ENCODE peak calls at places on chromosomes 4 and X, in seven cellular contexts. One of them, this sample, is unnamed.

GRCh38 chr4:44629280-44629866 is 22.1 kb downstream of the YIPF7 start:
- DNase-seq in activated effector memory CD4-positive, alpha-beta T cell treated with Interleukin-2 at 50 U/mL for 16 hours: no peak
- DNase-seq in globus pallidus: peak
- DNase-seq in NCI-H1436: peak
- DNase-seq in A549: peak
- DNase-seq in NCI-H1092 treated with DMSO at 0.1 percent for 48 hours: peak
- DNase-seq in germinal center: peak
- DNase-seq in this sample: peak

GRCh38 chr4:16150716-16151115 is 66.9 kb upstream of the PROM1 start:
- DNase-seq in globus pallidus: no peak
- DNase-seq in NCI-H1092 treated with DMSO at 0.1 percent for 48 hours: no peak
- DNase-seq in activated effector memory CD4-positive, alpha-beta T cell treated with Interleukin-2 at 50 U/mL for 16 hours: no peak
- DNase-seq in germinal center: no peak
- DNase-seq in NCI-H1436: no peak
- DNase-seq in A549: no peak
- DNase-seq in this sample: no peak

GRCh38 chr4:472881-473574 is 25.9 kb downstream of the ZNF721 start:
- DNase-seq in A549: peak
- DNase-seq in globus pallidus: no peak
- DNase-seq in germinal center: no peak
- DNase-seq in activated effector memory CD4-positive, alpha-beta T cell treated with Interleukin-2 at 50 U/mL for 16 hours: no peak
- DNase-seq in NCI-H1092 treated with DMSO at 0.1 percent for 48 hours: peak
- DNase-seq in NCI-H1436: no peak
- DNase-seq in this sample: no peak

GRCh38 chrX:72245461-72246089 is 6.7 kb upstream of the ERCC6L start:
- DNase-seq in NCI-H1092 treated with DMSO at 0.1 percent for 48 hours: peak
- DNase-seq in activated effector memory CD4-positive, alpha-beta T cell treated with Interleukin-2 at 50 U/mL for 16 hours: peak
- DNase-seq in germinal center: peak
- DNase-seq in NCI-H1436: peak
- DNase-seq in A549: peak
- DNase-seq in globus pallidus: no peak
- DNase-seq in this sample: no peak

GRCh38 chr4:117700111-117700892 is 334.0 kb upstream of the NDST3 start:
- DNase-seq in activated effector memory CD4-positive, alpha-beta T cell treated with Interleukin-2 at 50 U/mL for 16 hours: no peak
- DNase-seq in NCI-H1436: no peak
- DNase-seq in NCI-H1092 treated with DMSO at 0.1 percent for 48 hours: no peak
- DNase-seq in globus pallidus: peak
- DNase-seq in A549: no peak
- DNase-seq in germinal center: no peak
- DNase-seq in this sample: no peak

GRCh38 chr4:37991623-37992410 is 31.6 kb downstream of the PTTG2 start:
- DNase-seq in A549: no peak
- DNase-seq in globus pallidus: no peak
- DNase-seq in activated effector memory CD4-positive, alpha-beta T cell treated with Interleukin-2 at 50 U/mL for 16 hours: no peak
- DNase-seq in germinal center: no peak
- DNase-seq in NCI-H1436: no peak
- DNase-seq in NCI-H1092 treated with DMSO at 0.1 percent for 48 hours: no peak
- DNase-seq in this sample: no peak

GRCh38 chr4:85773372-85773771 is 298.4 kb downstream of the ARHGAP24 start:
- DNase-seq in globus pallidus: no peak
- DNase-seq in A549: no peak
- DNase-seq in NCI-H1092 treated with DMSO at 0.1 percent for 48 hours: no peak
- DNase-seq in NCI-H1436: no peak
- DNase-seq in activated effector memory CD4-positive, alpha-beta T cell treated with Interleukin-2 at 50 U/mL for 16 hours: no peak
- DNase-seq in germinal center: no peak
- DNase-seq in this sample: no peak

GRCh38 chr4:139028191-139028661 is 12.6 kb downstream of the NOCT start:
- DNase-seq in NCI-H1436: no peak
- DNase-seq in globus pallidus: peak
- DNase-seq in activated effector memory CD4-positive, alpha-beta T cell treated with Interleukin-2 at 50 U/mL for 16 hours: no peak
- DNase-seq in A549: no peak
- DNase-seq in germinal center: no peak
- DNase-seq in NCI-H1092 treated with DMSO at 0.1 percent for 48 hours: no peak
- DNase-seq in this sample: no peak

GRCh38 chr4:30717208-30718020 is 2.8 kb upstream of the PCDH7 start:
- DNase-seq in NCI-H1436: no peak
- DNase-seq in activated effector memory CD4-positive, alpha-beta T cell treated with Interleukin-2 at 50 U/mL for 16 hours: no peak
- DNase-seq in globus pallidus: peak
- DNase-seq in NCI-H1092 treated with DMSO at 0.1 percent for 48 hours: no peak
- DNase-seq in germinal center: no peak
- DNase-seq in A549: peak
- DNase-seq in this sample: no peak

GRCh38 chr4:15239866-15240265 is 188.0 kb upstream of the C1QTNF7 start:
- DNase-seq in activated effector memory CD4-positive, alpha-beta T cell treated with Interleukin-2 at 50 U/mL for 16 hours: no peak
- DNase-seq in globus pallidus: no peak
- DNase-seq in A549: no peak
- DNase-seq in germinal center: no peak
- DNase-seq in NCI-H1436: no peak
- DNase-seq in NCI-H1092 treated with DMSO at 0.1 percent for 48 hours: no peak
- DNase-seq in this sample: no peak

GRCh38 chrX:15930585-15930984 is 76.0 kb upstream of the AP1S2 start:
- DNase-seq in globus pallidus: no peak
- DNase-seq in A549: peak
- DNase-seq in germinal center: no peak
- DNase-seq in NCI-H1436: no peak
- DNase-seq in activated effector memory CD4-positive, alpha-beta T cell treated with Interleukin-2 at 50 U/mL for 16 hours: no peak
- DNase-seq in NCI-H1092 treated with DMSO at 0.1 percent for 48 hours: peak
- DNase-seq in this sample: no peak

GRCh38 chr4:176443117-176443516 is 123.4 kb downstream of the SPCS3 start:
- DNase-seq in A549: peak
- DNase-seq in germinal center: no peak
- DNase-seq in activated effector memory CD4-positive, alpha-beta T cell treated with Interleukin-2 at 50 U/mL for 16 hours: no peak
- DNase-seq in globus pallidus: no peak
- DNase-seq in NCI-H1436: no peak
- DNase-seq in NCI-H1092 treated with DMSO at 0.1 percent for 48 hours: no peak
- DNase-seq in this sample: no peak

GRCh38 chrX:5409106-5409505 is 819.6 kb downstream of the NLGN4X start:
- DNase-seq in globus pallidus: no peak
- DNase-seq in NCI-H1092 treated with DMSO at 0.1 percent for 48 hours: no peak
- DNase-seq in germinal center: no peak
- DNase-seq in NCI-H1436: no peak
- DNase-seq in A549: no peak
- DNase-seq in activated effector memory CD4-positive, alpha-beta T cell treated with Interleukin-2 at 50 U/mL for 16 hours: no peak
- DNase-seq in this sample: no peak

GRCh38 chr4:4666693-4667642 is 125.1 kb upstream of the STX18 start:
- DNase-seq in globus pallidus: no peak
- DNase-seq in A549: no peak
- DNase-seq in NCI-H1092 treated with DMSO at 0.1 percent for 48 hours: no peak
- DNase-seq in NCI-H1436: no peak
- DNase-seq in activated effector memory CD4-positive, alpha-beta T cell treated with Interleukin-2 at 50 U/mL for 16 hours: no peak
- DNase-seq in germinal center: no peak
- DNase-seq in this sample: no peak

GRCh38 chr4:94500696-94501095 is 49.0 kb downstream of the PDLIM5 start:
- DNase-seq in activated effector memory CD4-positive, alpha-beta T cell treated with Interleukin-2 at 50 U/mL for 16 hours: no peak
- DNase-seq in NCI-H1436: no peak
- DNase-seq in germinal center: no peak
- DNase-seq in globus pallidus: no peak
- DNase-seq in A549: no peak
- DNase-seq in NCI-H1092 treated with DMSO at 0.1 percent for 48 hours: no peak
- DNase-seq in this sample: no peak

GRCh38 chrX:38233891-38234807 is 13.5 kb upstream of the SRPX start:
- DNase-seq in globus pallidus: no peak
- DNase-seq in germinal center: no peak
- DNase-seq in NCI-H1436: no peak
- DNase-seq in A549: no peak
- DNase-seq in NCI-H1092 treated with DMSO at 0.1 percent for 48 hours: no peak
- DNase-seq in activated effector memory CD4-positive, alpha-beta T cell treated with Interleukin-2 at 50 U/mL for 16 hours: no peak
- DNase-seq in this sample: no peak

GRCh38 chr4:38730830-38731646 is 51.8 kb downstream of the TLR10 start:
- DNase-seq in A549: peak
- DNase-seq in globus pallidus: peak
- DNase-seq in germinal center: peak
- DNase-seq in NCI-H1092 treated with DMSO at 0.1 percent for 48 hours: peak
- DNase-seq in NCI-H1436: peak
- DNase-seq in activated effector memory CD4-positive, alpha-beta T cell treated with Interleukin-2 at 50 U/mL for 16 hours: peak
- DNase-seq in this sample: peak

GRCh38 chrX:10381218-10381617 is 224.4 kb downstream of the CLCN4 start:
- DNase-seq in NCI-H1092 treated with DMSO at 0.1 percent for 48 hours: no peak
- DNase-seq in germinal center: no peak
- DNase-seq in activated effector memory CD4-positive, alpha-beta T cell treated with Interleukin-2 at 50 U/mL for 16 hours: no peak
- DNase-seq in NCI-H1436: no peak
- DNase-seq in A549: no peak
- DNase-seq in globus pallidus: no peak
- DNase-seq in this sample: no peak

GRCh38 chr4:56619160-56619559 is 61.9 kb downstream of the HOPX start:
- DNase-seq in activated effector memory CD4-positive, alpha-beta T cell treated with Interleukin-2 at 50 U/mL for 16 hours: no peak
- DNase-seq in NCI-H1092 treated with DMSO at 0.1 percent for 48 hours: no peak
- DNase-seq in NCI-H1436: no peak
- DNase-seq in A549: no peak
- DNase-seq in germinal center: no peak
- DNase-seq in globus pallidus: no peak
- DNase-seq in this sample: no peak

GRCh38 chrX:84165716-84166115 is 22.3 kb downstream of the RPS6KA6 start:
- DNase-seq in activated effector memory CD4-positive, alpha-beta T cell treated with Interleukin-2 at 50 U/mL for 16 hours: no peak
- DNase-seq in NCI-H1092 treated with DMSO at 0.1 percent for 48 hours: no peak
- DNase-seq in A549: no peak
- DNase-seq in germinal center: no peak
- DNase-seq in globus pallidus: no peak
- DNase-seq in NCI-H1436: no peak
- DNase-seq in this sample: no peak

GRCh38 chr4:3074846-3075651 is 568 bp downstream of the HTT start:
- DNase-seq in A549: peak
- DNase-seq in germinal center: peak
- DNase-seq in NCI-H1092 treated with DMSO at 0.1 percent for 48 hours: peak
- DNase-seq in globus pallidus: peak
- DNase-seq in NCI-H1436: peak
- DNase-seq in activated effector memory CD4-positive, alpha-beta T cell treated with Interleukin-2 at 50 U/mL for 16 hours: peak
- DNase-seq in this sample: peak

GRCh38 chrX:20139966-20140365 is 1.7 kb downstream of the EIF1AX start:
- DNase-seq in activated effector memory CD4-positive, alpha-beta T cell treated with Interleukin-2 at 50 U/mL for 16 hours: no peak
- DNase-seq in germinal center: no peak
- DNase-seq in A549: no peak
- DNase-seq in globus pallidus: no peak
- DNase-seq in NCI-H1092 treated with DMSO at 0.1 percent for 48 hours: no peak
- DNase-seq in NCI-H1436: no peak
- DNase-seq in this sample: no peak

GRCh38 chr4:173432430-173432829 is 33.5 kb upstream of the SCRG1 start:
- DNase-seq in A549: no peak
- DNase-seq in globus pallidus: no peak
- DNase-seq in activated effector memory CD4-positive, alpha-beta T cell treated with Interleukin-2 at 50 U/mL for 16 hours: no peak
- DNase-seq in NCI-H1092 treated with DMSO at 0.1 percent for 48 hours: no peak
- DNase-seq in NCI-H1436: no peak
- DNase-seq in germinal center: no peak
- DNase-seq in this sample: no peak

GRCh38 chrX:29107231-29107630 is 520.0 kb downstream of the IL1RAPL1 start:
- DNase-seq in NCI-H1092 treated with DMSO at 0.1 percent for 48 hours: no peak
- DNase-seq in A549: no peak
- DNase-seq in globus pallidus: no peak
- DNase-seq in germinal center: no peak
- DNase-seq in NCI-H1436: no peak
- DNase-seq in activated effector memory CD4-positive, alpha-beta T cell treated with Interleukin-2 at 50 U/mL for 16 hours: no peak
- DNase-seq in this sample: no peak

GRCh38 chrX:153582896-153583295 is 16.0 kb downstream of the CCNQ start:
- DNase-seq in germinal center: peak
- DNase-seq in globus pallidus: peak
- DNase-seq in A549: no peak
- DNase-seq in activated effector memory CD4-positive, alpha-beta T cell treated with Interleukin-2 at 50 U/mL for 16 hours: peak
- DNase-seq in NCI-H1092 treated with DMSO at 0.1 percent for 48 hours: no peak
- DNase-seq in NCI-H1436: no peak
- DNase-seq in this sample: peak

GRCh38 chrX:15356444-15356843 is 21.1 kb upstream of the PIGA start:
- DNase-seq in NCI-H1092 treated with DMSO at 0.1 percent for 48 hours: no peak
- DNase-seq in NCI-H1436: no peak
- DNase-seq in A549: no peak
- DNase-seq in globus pallidus: no peak
- DNase-seq in activated effector memory CD4-positive, alpha-beta T cell treated with Interleukin-2 at 50 U/mL for 16 hours: no peak
- DNase-seq in germinal center: no peak
- DNase-seq in this sample: no peak

This sample was measured in activated T-helper 2 cell treated with anti-CD3 and anti-CD28 coated beads, Interferon-gamma antibody, Interleukin-2, Interleukin-4, amounts not matched to agents 10 μg/mL and 5 μg/mL and 100 μg/mL, durations not matched to agents 14 hours and 24 hours and 36 hours.